ENCODE peak calls at places on chromosome 22, in ten cellular contexts. O, R, L, D, G, Q, U, P, H and A are unnamed samples.

GRCh38 chr22:50513175-50513574 is 5.2 kb downstream of the NCAPH2 start:
- DNase-seq in O (no peak), R (no peak), L (no peak), D (no peak), G (no peak), Q (no peak), U (no peak), P (no peak), H (no peak), A (no peak)

GRCh38 chr22:24424001-24424900 is 3.1 kb upstream of the ADORA2A start:
- DNase-seq in O (no peak), R (no peak), L (no peak), D (no peak), G (peak; percentile 16), Q (no peak), U (no peak), P (no peak), H (no peak), A (no peak)

GRCh38 chr22:27726726-27727449 is 74.7 kb downstream of the MN1 start:
- DNase-seq in O (no peak), R (peak; percentile 74), L (no peak), D (peak; percentile 71), G (no peak), Q (peak; percentile 75), U (no peak), P (no peak), H (peak; percentile 90), A (peak; percentile 52)

GRCh38 chr22:30435674-30436126 is 10.1 kb downstream of the MTFP1 start:
- DNase-seq in O (no peak), R (no peak), L (peak; percentile 79), D (no peak), G (peak; percentile 57), Q (no peak), U (no peak), P (no peak), H (no peak), A (no peak)

GRCh38 chr22:24231706-24232105 is 13.2 kb downstream of the GGT5 start:
- DNase-seq in O (no peak), R (no peak), L (no peak), D (no peak), G (no peak), Q (no peak), U (no peak), P (no peak), H (no peak), A (no peak)

GRCh38 chr22:42820075-42820763 is 36.9 kb downstream of the ARFGAP3 start:
- DNase-seq in O (no peak), R (peak; percentile 75), L (no peak), D (no peak), G (no peak), Q (no peak), U (no peak), P (no peak), H (peak; percentile 82), A (peak; percentile 38)

GRCh38 chr22:23457586-23457985 is 122.5 kb downstream of the IGLL1 start:
- DNase-seq in O (no peak), R (no peak), L (no peak), D (no peak), G (no peak), Q (no peak), U (no peak), P (no peak), H (no peak), A (no peak)

GRCh38 chr22:26477341-26477731 is 6.2 kb downstream of the HPS4 start:
- DNase-seq in O (no peak), R (no peak), L (no peak), D (no peak), G (no peak), Q (no peak), U (no peak), P (no peak), H (no peak), A (no peak)

GRCh38 chr22:46116491-46116958 is 33.8 kb upstream of the PPARA start:
- DNase-seq in O (peak; percentile 95), R (peak; percentile 49), L (peak; percentile 66), D (peak; percentile 94), G (peak; percentile 84), Q (peak; percentile 97), U (peak; percentile 83), P (peak; percentile 16), H (no peak), A (peak; percentile 42)

GRCh38 chr22:48670317-48670716 is 1157.4 kb downstream of the BRD1 start:
- DNase-seq in O (no peak), R (no peak), L (no peak), D (no peak), G (no peak), Q (no peak), U (no peak), P (no peak), H (no peak), A (no peak)

GRCh38 chr22:47495102-47495501 is 732.7 kb downstream of the TBC1D22A start:
- DNase-seq in O (no peak), R (no peak), L (no peak), D (no peak), G (peak; percentile 24), Q (no peak), U (no peak), P (no peak), H (no peak), A (no peak)

GRCh38 chr22:47504962-47505361 is 742.5 kb downstream of the TBC1D22A start:
- DNase-seq in O (no peak), R (no peak), L (no peak), D (no peak), G (no peak), Q (no peak), U (no peak), P (no peak), H (no peak), A (no peak)

GRCh38 chr22:47497666-47498065 is 735.2 kb downstream of the TBC1D22A start:
- DNase-seq in O (no peak), R (no peak), L (no peak), D (no peak), G (no peak), Q (no peak), U (no peak), P (no peak), H (no peak), A (no peak)

GRCh38 chr22:47498969-47499368 is 736.5 kb downstream of the TBC1D22A start:
- DNase-seq in O (no peak), R (no peak), L (no peak), D (no peak), G (no peak), Q (no peak), U (no peak), P (no peak), H (no peak), A (no peak)
- H3K27me3 ChIP-seq in O (no peaks in the 10 kb centered on the region), R (no peaks in the 10 kb centered on the region), L (no peaks in the 10 kb centered on the region), D (peaks cover 4% of the 10 kb centered on the region), G (no peaks in the 10 kb centered on the region), Q (peaks cover 4% of the 10 kb centered on the region), U (no peaks in the 10 kb centered on the region), P (no peaks in the 10 kb centered on the region), H (no peaks in the 10 kb centered on the region), A (no peaks in the 10 kb centered on the region)

DNA sequence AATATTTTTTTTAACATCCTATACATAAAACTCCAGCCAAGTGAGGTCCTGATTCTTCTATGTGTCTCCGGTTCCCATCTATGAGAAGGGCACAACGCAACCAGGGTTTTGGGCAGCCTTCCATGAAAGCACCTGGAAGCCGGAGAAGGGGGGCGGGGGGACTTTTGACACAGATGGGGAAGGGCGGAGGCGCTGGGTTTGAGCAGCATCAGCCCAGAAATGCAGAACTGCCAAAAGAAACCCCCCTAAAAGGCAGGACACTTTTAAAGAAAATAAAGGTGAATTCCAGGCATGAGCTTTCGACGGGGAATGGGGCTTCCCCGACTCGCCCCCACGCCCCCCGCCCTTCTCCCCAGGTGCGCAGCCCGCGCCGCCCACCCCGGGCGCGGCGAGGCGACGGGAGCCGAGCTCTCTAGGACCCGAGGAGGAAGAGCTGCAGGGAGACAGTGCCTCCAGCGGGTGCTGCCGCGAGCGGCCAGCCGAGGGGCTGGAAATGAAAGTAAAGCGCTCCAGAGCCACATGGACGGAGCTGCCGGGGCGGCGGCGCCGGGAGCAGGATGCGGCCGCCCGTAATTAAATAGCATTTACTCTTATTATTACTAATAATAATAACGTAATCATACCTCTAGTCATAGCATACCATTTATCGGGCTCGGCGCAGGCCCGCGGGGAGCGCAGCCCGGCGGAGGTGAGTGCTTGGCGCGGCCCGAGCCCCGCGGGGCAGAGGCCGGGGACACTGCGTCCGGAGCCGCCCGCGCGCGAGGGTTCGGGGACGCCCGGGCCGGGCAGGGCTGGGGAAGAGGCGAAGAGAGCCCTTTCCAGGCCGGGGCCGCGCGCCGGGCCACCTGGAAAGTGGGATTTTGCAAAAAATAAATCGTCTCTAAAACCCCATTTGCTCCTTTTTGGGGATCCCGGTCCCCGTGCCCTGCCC is at the start of gene ZC3H7B:
- DNase-seq in O (peak; percentile 57), R (peak; percentile 64), L (no peak), D (peak; percentile 82), G (peak; percentile 86), Q (peak; percentile 92), U (peak; percentile 33), P (peak; percentile 28), H (no peak), A (peak; percentile 58)
- TF ChIP-seq CTCF in O (peak; percentile 56), R (peak; percentile 66), L (peak; percentile 39), D (peak; percentile 41), G (peak; percentile 39), Q (peak; percentile 39), U (peak; percentile 60), P (peak; percentile 66), H (peak; percentile 68), A (peak; percentile 78)

GRCh38 chr22:22229683-22230420 is 14.7 kb upstream of the VPREB1 start:
- DNase-seq in O (no peak), R (no peak), L (no peak), D (no peak), G (no peak), Q (no peak), U (no peak), P (no peak), H (no peak), A (no peak)

GRCh38 chr22:22228921-22229320 is 15.7 kb upstream of the VPREB1 start:
- DNase-seq in O (no peak), R (no peak), L (no peak), D (no peak), G (no peak), Q (no peak), U (no peak), P (no peak), H (no peak), A (no peak)

GRCh38 chr22:22230438-22230837 is 14.1 kb upstream of the VPREB1 start:
- DNase-seq in O (no peak), R (no peak), L (no peak), D (no peak), G (no peak), Q (no peak), U (no peak), P (no peak), H (no peak), A (no peak)

GRCh38 chr22:22228421-22228820 is 16.2 kb upstream of the VPREB1 start:
- DNase-seq in O (no peak), R (no peak), L (no peak), D (no peak), G (no peak), Q (no peak), U (no peak), P (no peak), H (no peak), A (no peak)

GRCh38 chr22:22226448-22227187 is 18.0 kb upstream of the VPREB1 start:
- DNase-seq in O (no peak), R (no peak), L (no peak), D (no peak), G (no peak), Q (no peak), U (no peak), P (no peak), H (no peak), A (no peak)
- H3K27me3 ChIP-seq in O (no peaks in the 10 kb centered on the region), R (no peaks in the 10 kb centered on the region), L (no peaks in the 10 kb centered on the region), D (no peaks in the 10 kb centered on the region), G (no peaks in the 10 kb centered on the region), Q (no peaks in the 10 kb centered on the region), U (no peaks in the 10 kb centered on the region), P (no peaks in the 10 kb centered on the region), H (peaks cover 2% of the 10 kb centered on the region), A (no peaks in the 10 kb centered on the region)

GRCh38 chr22:32352681-32353080 is 5.0 kb upstream of the RFPL3 start:
- DNase-seq in O (no peak), R (no peak), L (no peak), D (no peak), G (no peak), Q (no peak), U (no peak), P (no peak), H (no peak), A (no peak)
- TF ChIP-seq CTCF in O (no peak), R (no peak), L (no peak), D (no peak), G (no peak), Q (no peak), U (no peak), P (no peak), H (no peak), A (no peak)